ENCODE peak calls at places on chromosomes 4 and X, in five cellular contexts. E, M, P, A and H are unnamed samples.

GRCh38 chr4:41319553-41319952 is 62.8 kb downstream of the UCHL1 start:
- DNase-seq in E (no peak), M (no peak), P (peak), A (no peak), H (no peak)

GRCh38 chrX:57821703-57822375 is 88.4 kb downstream of the ZXDA start:
- DNase-seq in E (peak), M (peak), P (peak), A (peak), H (peak)

GRCh38 chr4:115279300-115279699 is 165.9 kb upstream of the NDST4 start:
- DNase-seq in E (no peak), M (no peak), P (no peak), A (no peak), H (no peak)

GRCh38 chrX:129701624-129702069 is 37.1 kb upstream of the XPNPEP2 start:
- DNase-seq in E (no peak), M (no peak), P (no peak), A (no peak), H (no peak)

GRCh38 chrX:31091819-31092218 is 20.0 kb upstream of the FTHL17 start:
- DNase-seq in E (no peak), M (no peak), P (no peak), A (no peak), H (no peak)

GRCh38 chr4:53547983-53548382 is 43.3 kb downstream of the LNX1 start:
- DNase-seq in E (no peak), M (no peak), P (peak), A (no peak), H (no peak)

GRCh38 chr4:92305878-92306520 is 2.2 kb downstream of the GRID2 start:
- DNase-seq in E (no peak), M (no peak), P (no peak), A (no peak), H (no peak)

GRCh38 chrX:49915352-49916222 is 6.8 kb upstream of the CLCN5 start:
- DNase-seq in E (no peak), M (peak), P (peak), A (no peak), H (peak)

GRCh38 chr4:78268607-78269006 is 211.5 kb downstream of the FRAS1 start:
- DNase-seq in E (no peak), M (no peak), P (no peak), A (no peak), H (no peak)

GRCh38 chr4:3791910-3792542 is 25.8 kb downstream of the ADRA2C start:
- DNase-seq in E (no peak), M (no peak), P (peak), A (no peak), H (no peak)

GRCh38 chrX:15349046-15349445 is 13.7 kb upstream of the PIGA start:
- DNase-seq in E (no peak), M (peak), P (peak), A (no peak), H (peak)